ENCODE peak calls at places on chromosome 7, in six cellular contexts. B is GM23248; A is transverse colon; T is left lung; U is right atrium auricular region; D is CD4-positive, alpha-beta T cell. O is an unnamed sample.
A peak's percentile ranks its signal among the peaks of the same experiment; 100 is the strongest.

GRCh38 chr7:131890191-131890590 is 333.8 kb upstream of the PODXL start:
- DNase-seq in T (no peak), B (no peak), D (no peak), U (no peak), A (no peak), O (no peak)

GRCh38 chr7:2436341-2437104 is 33.1 kb downstream of the CHST12 start:
- DNase-seq in D (no peak), B (no peak), T (no peak), A (no peak), U (no peak), O (no peak)

GRCh38 chr7:67463983-67464382 is 467.4 kb downstream of the TYW1 start:
- DNase-seq in D (no peak), T (no peak), U (no peak), B (no peak), A (no peak), O (no peak)

GRCh38 chr7:39085590-39086049 is 107.9 kb downstream of the POU6F2 start:
- DNase-seq in U (no peak), D (no peak), T (no peak), B (peak; percentile 8), A (no peak), O (peak; percentile 46)

GRCh38 chr7:103685646-103686418 is 239.8 kb upstream of the SLC26A5 start:
- DNase-seq in T (no peak), U (no peak), D (no peak), B (no peak), A (no peak), O (no peak)

GRCh38 chr7:132124575-132124974 is 451.7 kb downstream of the PLXNA4 start:
- DNase-seq in A (no peak), T (no peak), D (no peak), U (no peak), B (no peak), O (no peak)

GRCh38 chr7:157996359-157997079 is 591.1 kb downstream of the PTPRN2 start:
- DNase-seq in D (no peak), T (no peak), U (no peak), A (no peak), B (no peak), O (no peak)

GRCh38 chr7:154304740-154305679 is 252.8 kb downstream of the DPP6 start:
- DNase-seq in U (no peak), D (no peak), T (no peak), B (no peak), A (no peak), O (peak; percentile 34)

GRCh38 chr7:129381710-129382484 is 52.3 kb upstream of the STRIP2 start:
- DNase-seq in D (no peak), B (no peak), A (no peak), T (no peak), U (no peak), O (no peak)

GRCh38 chr7:88095-88926 is 104.1 kb upstream of the FAM20C start:
- DNase-seq in B (no peak), A (no peak), T (no peak), U (no peak), D (no peak), O (no peak)

GRCh38 chr7:122802211-122802833 is 83.9 kb downstream of the CADPS2 start:
- DNase-seq in D (no peak), T (no peak), B (no peak), U (no peak), A (no peak), O (peak; percentile 45)

GRCh38 chr7:100489824-100490223 is 6.1 kb downstream of the NYAP1 start:
- DNase-seq in D (no peak), U (no peak), B (peak; percentile 85), T (no peak), A (no peak), O (peak; percentile 97)

GRCh38 chr7:74350751-74351150 is 61.5 kb downstream of the CLIP2 start:
- DNase-seq in A (no peak), T (no peak), D (no peak), B (no peak), U (no peak), O (no peak)

GRCh38 chr7:34060548-34060947 is 155.2 kb downstream of the BMPER start:
- DNase-seq in D (no peak), B (peak; percentile 88), T (no peak), U (no peak), A (no peak), O (no peak)

GRCh38 chr7:94832051-94832450 is 75.3 kb upstream of the PPP1R9A start:
- DNase-seq in U (no peak), D (no peak), T (no peak), B (no peak), A (no peak), O (no peak)
- H3K27me3 ChIP-seq in U (no peaks in the 10 kb centered on the region), D (no peaks in the 10 kb centered on the region), T (no peaks in the 10 kb centered on the region), B (no peaks in the 10 kb centered on the region), A (no peaks in the 10 kb centered on the region), O (no peaks in the 10 kb centered on the region)

GRCh38 chr7:140010194-140010895 is 52.4 kb downstream of the PARP12 start:
- DNase-seq in B (no peak), A (no peak), D (no peak), T (no peak), U (no peak), O (no peak)
- H3K27me3 ChIP-seq in B (peaks cover 24% of the 10 kb centered on the region), A (no peaks in the 10 kb centered on the region), D (no peaks in the 10 kb centered on the region), T (no peaks in the 10 kb centered on the region), U (no peaks in the 10 kb centered on the region), O (no peaks in the 10 kb centered on the region)

GRCh38 chr7:35816514-35816913 is 15.7 kb downstream of the SEPTIN7 start:
- DNase-seq in T (no peak), A (no peak), B (no peak), D (no peak), U (no peak), O (no peak)
- H3K27me3 ChIP-seq in T (no peaks in the 10 kb centered on the region), A (no peaks in the 10 kb centered on the region), B (no peaks in the 10 kb centered on the region), D (no peaks in the 10 kb centered on the region), U (no peaks in the 10 kb centered on the region), O (no peaks in the 10 kb centered on the region)

GRCh38 chr7:115475774-115476407 is 554.0 kb downstream of the MDFIC start:
- DNase-seq in T (no peak), D (no peak), A (peak; percentile 15), B (no peak), U (no peak), O (no peak)
- H3K27me3 ChIP-seq in T (peaks cover 32% of the 10 kb centered on the region), D (peaks cover 3% of the 10 kb centered on the region), A (peaks cover 24% of the 10 kb centered on the region), B (no peaks in the 10 kb centered on the region), U (peaks cover 8% of the 10 kb centered on the region), O (peaks cover 18% of the 10 kb centered on the region)

GRCh38 chr7:55108401-55108800 is 89.6 kb downstream of the EGFR start:
- DNase-seq in A (no peak), T (no peak), D (no peak), U (no peak), B (no peak), O (no peak)
- H3K27me3 ChIP-seq in A (no peaks in the 10 kb centered on the region), T (no peaks in the 10 kb centered on the region), D (peaks cover 3% of the 10 kb centered on the region), U (no peaks in the 10 kb centered on the region), B (no peaks in the 10 kb centered on the region), O (no peaks in the 10 kb centered on the region)

GRCh38 chr7:87220734-87221215 is 1.2 kb upstream of the TMEM243 start:
- DNase-seq in U (no peak), T (no peak), D (no peak), A (peak; percentile 28), B (peak; percentile 72), O (peak; percentile 31)
- H3K27me3 ChIP-seq in U (no peaks in the 10 kb centered on the region), T (peaks cover 29% of the 10 kb centered on the region), D (no peaks in the 10 kb centered on the region), A (no peaks in the 10 kb centered on the region), B (no peaks in the 10 kb centered on the region), O (no peaks in the 10 kb centered on the region)

GRCh38 chr7:35250941-35251340 is 3.0 kb downstream of the TBX20 start:
- DNase-seq in B (no peak), A (no peak), T (no peak), U (no peak), D (no peak), O (no peak)

GRCh38 chr7:35251606-35252310 is 2.1 kb downstream of the TBX20 start:
- DNase-seq in A (no peak), D (no peak), U (no peak), B (no peak), T (no peak), O (no peak)

GRCh38 chr7:35248576-35249536 is 5.0 kb downstream of the TBX20 start:
- DNase-seq in T (no peak), D (no peak), A (no peak), B (no peak), U (no peak), O (no peak)

GRCh38 chr7:35250452-35250851 is 3.4 kb downstream of the TBX20 start:
- DNase-seq in U (no peak), D (no peak), A (no peak), B (no peak), T (no peak), O (no peak)

GRCh38 chr7:35249537-35249907 is 4.4 kb downstream of the TBX20 start:
- DNase-seq in D (no peak), A (no peak), B (no peak), U (peak; percentile 69), T (no peak), O (no peak)
- H3K27me3 ChIP-seq in D (peaks cover 69% of the 10 kb centered on the region), A (peaks cover 98% of the 10 kb centered on the region), B (peaks cover 78% of the 10 kb centered on the region), U (no peaks in the 10 kb centered on the region), T (peaks cover 99% of the 10 kb centered on the region), O (peaks cover 96% of the 10 kb centered on the region)

DNA sequence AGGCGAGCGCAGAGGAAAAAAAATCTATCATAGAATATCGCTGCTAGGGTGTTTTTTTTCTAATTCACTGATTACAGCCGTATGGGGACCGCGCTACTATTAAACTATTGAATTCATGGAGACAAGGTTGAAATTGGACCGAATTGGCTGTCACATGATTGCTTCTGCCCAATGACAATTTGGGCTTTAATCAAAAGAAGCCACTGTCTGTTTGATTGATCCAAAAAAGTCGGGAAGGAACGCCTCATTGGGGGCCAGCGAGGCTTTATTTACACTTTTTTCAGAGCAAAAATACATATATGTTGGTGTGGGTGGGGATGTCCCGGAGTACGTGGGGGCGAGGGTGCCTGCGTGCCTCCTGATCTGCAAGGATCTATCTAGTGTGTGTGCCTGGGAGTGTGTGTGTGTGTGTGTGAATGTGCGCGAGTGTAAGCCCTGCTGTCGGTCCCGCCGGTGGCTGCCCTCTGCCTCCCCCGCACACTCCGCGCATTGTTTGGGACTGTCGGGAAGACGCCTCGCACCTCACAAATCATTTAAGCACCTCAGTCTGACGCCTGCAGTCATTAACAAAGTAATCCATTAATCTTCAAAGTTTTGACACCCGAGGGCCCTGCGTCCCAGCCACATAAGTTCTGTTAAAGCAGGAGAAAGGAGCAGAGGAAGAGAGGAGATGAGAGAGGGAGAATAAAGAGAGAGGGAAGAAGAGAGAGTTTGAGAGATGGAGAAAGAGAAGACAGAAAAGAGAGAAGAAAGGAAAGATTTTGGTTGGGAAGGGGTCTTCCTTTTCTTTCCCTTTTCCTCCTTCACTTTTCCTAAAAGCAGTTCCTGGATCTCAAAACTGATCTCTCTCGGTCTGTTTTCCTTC is at the start of gene HOXA2:
- DNase-seq in B (no peak), U (no peak), T (no peak), A (peak; percentile 56), D (no peak), O (no peak)
- H3K27me3 ChIP-seq in B (no peaks in the 10 kb centered on the region), U (peaks cover 30% of the 10 kb centered on the region), T (peaks cover 100% of the 10 kb centered on the region), A (no peaks in the 10 kb centered on the region), D (peaks cover 69% of the 10 kb centered on the region), O (peaks cover 100% of the 10 kb centered on the region)

DNA sequence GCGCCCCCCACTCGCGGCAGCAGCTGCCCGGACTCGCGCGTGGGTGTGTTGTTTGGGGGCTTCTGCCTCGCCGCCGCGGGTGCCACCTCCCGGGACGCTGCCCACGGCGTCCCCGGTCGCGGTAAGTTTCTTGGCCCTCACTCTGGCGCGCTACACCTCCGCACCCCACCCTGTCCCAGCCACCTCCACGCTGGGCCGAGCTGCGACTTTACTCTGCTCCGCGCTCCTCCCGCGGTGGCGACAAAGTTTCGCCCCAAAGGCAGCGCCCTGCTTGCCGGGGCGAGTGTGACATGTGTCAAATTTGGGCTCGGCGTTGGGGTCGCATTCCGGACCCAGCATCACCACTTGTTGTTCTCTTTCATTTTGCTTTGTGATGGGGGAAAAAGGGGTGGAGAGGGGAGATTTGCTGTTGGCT is 167.7 kb upstream of the PPP1R3A start:
- DNase-seq in U (no peak), T (peak; percentile 39), B (peak; percentile 47), D (no peak), A (peak; percentile 49), O (no peak)
- H3K27me3 ChIP-seq in U (peaks cover 17% of the 10 kb centered on the region), T (peaks cover 96% of the 10 kb centered on the region), B (peaks cover 27% of the 10 kb centered on the region), D (peaks cover 82% of the 10 kb centered on the region), A (peaks cover 50% of the 10 kb centered on the region), O (peaks cover 51% of the 10 kb centered on the region)

GRCh38 chr7:26857534-26858228 is 6.7 kb downstream of the SKAP2 start:
- DNase-seq in U (no peak), D (no peak), A (peak; percentile 38), T (peak; percentile 37), B (no peak), O (no peak)
- H3K27me3 ChIP-seq in U (peaks cover 4% of the 10 kb centered on the region), D (peaks cover 47% of the 10 kb centered on the region), A (no peaks in the 10 kb centered on the region), T (peaks cover 16% of the 10 kb centered on the region), B (no peaks in the 10 kb centered on the region), O (peaks cover 20% of the 10 kb centered on the region)

O was measured in dorsolateral prefrontal cortex.